ENCODE peak calls at places on chromosomes 2 and 18, in four cellular contexts. O is HepG2, A is HCT116, R is K562. N is an unnamed sample. For H3K4me1, the result is how much of the 10 kb centered on the place peaks cover.

GRCh38 chr2:216606551-216607527 is 26.4 kb upstream of the IGFBP2 start:
- DNase-seq in R (no peak), A (no peak), O (no peak), N (no peak)

GRCh38 chr2:105062158-105062557 is 24.3 kb downstream of the MRPS9 start:
- DNase-seq in O (no peak), R (peak), A (no peak), N (no peak)

GRCh38 chr18:11728247-11728646 is 39.2 kb downstream of the GNAL start:
- DNase-seq in R (no peak), O (peak), A (peak), N (no peak)

GRCh38 chr2:173264603-173265366 is 89.9 kb upstream of the CDCA7 start:
- DNase-seq in A (no peak), R (no peak), O (no peak), N (no peak)

GRCh38 chr18:50466634-50467033 is 91.8 kb downstream of the SKA1 start:
- DNase-seq in O (no peak), A (no peak), R (no peak), N (no peak)

GRCh38 chr2:213834331-213834730 is 550.1 kb downstream of the SPAG16 start:
- DNase-seq in A (peak), O (no peak), R (no peak), N (no peak)

GRCh38 chr2:176518823-176519222 is 249.6 kb downstream of the MTX2 start:
- DNase-seq in A (no peak), R (no peak), O (no peak), N (no peak)

GRCh38 chr2:151757861-151758260 is 23.6 kb upstream of the NEB start:
- DNase-seq in A (no peak), O (peak), R (no peak), N (no peak)

GRCh38 chr2:224807153-224807964 is 91.2 kb upstream of the CCDC195 start:
- DNase-seq in A (no peak), O (no peak), R (no peak), N (no peak)

GRCh38 chr2:10139536-10139935 is 17.0 kb downstream of the RRM2 start:
- DNase-seq in R (no peak), A (no peak), O (no peak), N (no peak)

GRCh38 chr18:36809590-36810381 is 19.0 kb downstream of the TPGS2 start:
- DNase-seq in O (peak), R (peak), A (peak), N (no peak)

GRCh38 chr18:77004555-77005380 is 127.8 kb downstream of the MBP start:
- DNase-seq in A (no peak), O (no peak), R (no peak), N (no peak)

GRCh38 chr2:160428425-160428763 is 65.2 kb downstream of the RBMS1 start:
- DNase-seq in A (no peak), R (no peak), O (no peak), N (no peak)

GRCh38 chr2:44244135-44244871 is 31.0 kb upstream of the SLC3A1 start:
- DNase-seq in O (peak), R (peak), A (peak), N (peak)

GRCh38 chr2:158459161-158460003 is 2.6 kb downstream of the PKP4 start:
- DNase-seq in R (no peak), O (peak), A (no peak), N (no peak)

GRCh38 chr2:234670052-234670451 is 173.2 kb upstream of the ARL4C start:
- DNase-seq in R (no peak), O (no peak), A (no peak), N (no peak)

GRCh38 chr2:23235292-23235691 is 149.7 kb upstream of the KLHL29 start:
- DNase-seq in O (no peak), A (no peak), R (no peak), N (no peak)

GRCh38 chr2:65436825-65437221 is 4.4 kb upstream of the SPRED2 start:
- DNase-seq in R (peak), O (no peak), A (no peak), N (no peak)

GRCh38 chr2:74425523-74425922 is 4.0 kb downstream of the WDR54 start:
- DNase-seq in R (no peak), A (no peak), O (peak), N (no peak)

GRCh38 chr2:24711881-24712280 is 81.3 kb downstream of the PTRHD1 start:
- DNase-seq in O (no peak), R (no peak), A (no peak), N (no peak)

GRCh38 chr2:14445670-14446069 is 186.8 kb upstream of the LRATD1 start:
- DNase-seq in O (no peak), A (no peak), R (no peak), N (no peak)

GRCh38 chr18:10232062-10232461 is 222.4 kb upstream of the APCDD1 start:
- DNase-seq in R (no peak), A (no peak), O (no peak), N (no peak)

GRCh38 chr2:209029249-209029648 is 394.6 kb upstream of the MAP2 start:
- DNase-seq in A (no peak), O (no peak), R (no peak), N (no peak)

GRCh38 chr18:59518705-59519104 is 159.6 kb upstream of the LMAN1 start:
- DNase-seq in O (no peak), A (no peak), R (no peak), N (no peak)

GRCh38 chr18:56191334-56191733 is 447.1 kb downstream of the TXNL1 start:
- DNase-seq in R (no peak), O (no peak), A (no peak), N (no peak)

GRCh38 chr2:81328968-81329367 is 1024.4 kb upstream of the LRRTM1 start:
- DNase-seq in R (no peak), A (no peak), O (no peak), N (no peak)

GRCh38 chr18:79071037-79071960 is 2.1 kb downstream of the ATP9B start:
- DNase-seq in O (no peak), R (no peak), A (no peak), N (no peak)

GRCh38 chr18:43303376-43303775 is 26.1 kb upstream of the SYT4 start:
- DNase-seq in R (no peak), O (no peak), A (no peak), N (peak)

GRCh38 chr2:197828464-197829135 is 24.2 kb downstream of the PLCL1 start:
- DNase-seq in A (no peak), O (no peak), R (no peak), N (no peak)

GRCh38 chr2:68755071-68755470 is 20.5 kb downstream of the ARHGAP25 start:
- DNase-seq in A (no peak), O (no peak), R (no peak), N (no peak)

DNA sequence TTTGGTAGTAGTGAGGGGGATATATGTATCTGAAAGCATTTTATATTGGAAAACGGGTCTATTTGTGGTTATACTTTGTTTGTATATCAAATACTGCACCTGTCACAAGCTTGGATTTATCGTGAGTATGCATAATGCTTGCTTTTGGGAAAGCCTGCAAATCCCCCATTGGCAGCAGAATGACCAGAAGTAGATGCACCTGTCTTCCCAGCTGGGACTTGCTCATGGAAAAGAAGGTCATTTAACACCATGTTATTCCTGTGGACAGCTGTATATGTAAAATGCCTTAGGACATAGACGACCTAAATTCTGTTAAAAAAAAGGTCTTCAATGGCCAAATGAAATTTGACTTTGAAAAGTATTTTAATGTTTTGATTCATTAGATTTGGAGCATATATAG is 599.4 kb downstream of the XIRP2 start:
- DNase-seq in R (no peak), O (no peak), A (no peak), N (no peak)
- H3K27ac ChIP-seq in R (no peak), O (no peak), A (no peak), N (no peak)

DNA sequence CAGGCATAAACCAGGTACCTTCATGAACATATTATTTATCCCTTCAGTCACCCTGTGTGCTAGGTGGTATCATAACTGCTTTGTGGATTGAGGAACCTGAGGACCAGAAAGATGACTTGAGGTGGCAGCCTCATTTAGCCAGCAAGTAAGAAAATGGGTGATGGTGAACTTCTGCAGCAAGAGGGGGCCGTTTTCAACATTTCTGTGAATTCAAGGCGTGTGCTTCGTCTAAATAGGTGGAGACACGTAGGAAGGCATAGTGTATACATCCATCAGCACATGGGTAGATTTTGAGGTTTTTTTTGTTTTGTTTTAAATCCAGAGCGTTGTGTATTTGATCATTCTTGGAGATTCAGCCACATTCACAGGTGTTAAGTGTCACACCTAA is 118.7 kb downstream of the SPTBN1 start:
- DNase-seq in O (no peak), R (no peak), A (no peak), N (no peak)
- H3K4me1 ChIP-seq in O (half or more), R (under half), A (under half), N (half or more)

GRCh38 chr2:240278661-240279060 is 138.2 kb upstream of the OTOS start:
- DNase-seq in R (no peak), A (no peak), O (no peak), N (no peak)

GRCh38 chr2:240277807-240278522 is 137.5 kb upstream of the OTOS start:
- DNase-seq in R (no peak), O (no peak), A (no peak), N (no peak)

GRCh38 chr2:240284503-240285259 is 144.2 kb upstream of the OTOS start:
- DNase-seq in O (no peak), A (no peak), R (no peak), N (no peak)

GRCh38 chr2:240277073-240277806 is 136.8 kb upstream of the OTOS start:
- DNase-seq in A (no peak), O (no peak), R (no peak), N (no peak)

GRCh38 chr2:240280621-240281020 is 140.2 kb upstream of the OTOS start:
- DNase-seq in O (no peak), A (no peak), R (no peak), N (no peak)
- TF ChIP-seq TCF7L2 in O (no peak), A (no peak), R (no peak), N (no peak)

GRCh38 chr2:64221935-64222334 is 77.7 kb upstream of the PELI1 start:
- DNase-seq in R (no peak), A (no peak), O (no peak), N (no peak)
- H3K27ac ChIP-seq in R (no peak), A (no peak), O (no peak), N (no peak)

DNA sequence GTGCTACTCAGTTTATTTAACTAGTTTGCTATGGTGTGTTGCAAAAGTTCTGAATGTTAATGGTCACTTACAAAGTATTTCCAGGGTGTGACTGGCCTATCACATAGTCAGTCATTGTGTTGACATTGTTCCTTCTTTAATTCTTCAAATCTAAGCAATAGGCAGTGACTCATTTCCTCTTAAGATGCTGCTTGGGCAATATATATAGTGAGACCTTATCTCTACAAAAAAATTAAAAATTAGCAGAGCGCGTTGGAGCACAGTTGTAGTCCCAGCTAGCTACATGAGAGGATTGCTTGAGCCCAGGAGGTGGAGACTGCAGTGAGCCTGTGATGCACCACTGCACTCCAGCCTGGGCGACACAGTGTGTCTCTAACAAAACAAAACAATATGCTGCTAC is 5.8 kb upstream of the CCDC88A start:
- DNase-seq in A (no peak), R (no peak), O (no peak), N (peak)
- H3K4me1 ChIP-seq in A (under half), R (under half), O (under half), N (under half)

GRCh38 chr2:17792515-17792914 is 23.7 kb upstream of the MSGN1 start:
- DNase-seq in O (no peak), R (no peak), A (no peak), N (no peak)
- TF ChIP-seq TCF7L2 in O (no peak), R (no peak), A (no peak), N (no peak)

N was measured in Panc1.